ENCODE peak calls at places on chromosomes 7 and 10, in eight cellular contexts. One of them, this sample, is unnamed.

GRCh38 chr10:78744521-78745090 is 324.2 kb upstream of the ZMIZ1 start:
- DNase-seq in IMR-90: no peak
- DNase-seq in NCI-H82: no peak
- DNase-seq in effector memory CD4-positive, alpha-beta T cell: no peak
- DNase-seq in CD8-positive, alpha-beta T cell: no peak
- DNase-seq in left colon: no peak
- DNase-seq in mammary epithelial cell: no peak
- DNase-seq in endothelial cell: no peak
- DNase-seq in this sample: no peak

GRCh38 chr10:85646312-85646711 is 720.3 kb downstream of the GRID1 start:
- DNase-seq in IMR-90: no peak
- DNase-seq in mammary epithelial cell: peak
- DNase-seq in CD8-positive, alpha-beta T cell: no peak
- DNase-seq in left colon: no peak
- DNase-seq in effector memory CD4-positive, alpha-beta T cell: no peak
- DNase-seq in endothelial cell: no peak
- DNase-seq in NCI-H82: peak
- DNase-seq in this sample: peak

GRCh38 chr7:2807846-2808772 is 36.0 kb downstream of the GNA12 start:
- DNase-seq in NCI-H82: no peak
- DNase-seq in IMR-90: peak
- DNase-seq in CD8-positive, alpha-beta T cell: no peak
- DNase-seq in effector memory CD4-positive, alpha-beta T cell: no peak
- DNase-seq in endothelial cell: no peak
- DNase-seq in left colon: no peak
- DNase-seq in mammary epithelial cell: no peak
- DNase-seq in this sample: no peak

GRCh38 chr10:124145109-124145860 is 51.9 kb upstream of the CHST15 start:
- DNase-seq in NCI-H82: no peak
- DNase-seq in IMR-90: no peak
- DNase-seq in CD8-positive, alpha-beta T cell: no peak
- DNase-seq in left colon: no peak
- DNase-seq in effector memory CD4-positive, alpha-beta T cell: no peak
- DNase-seq in endothelial cell: peak
- DNase-seq in mammary epithelial cell: peak
- DNase-seq in this sample: no peak

GRCh38 chr10:79071535-79071923 is 2.8 kb downstream of the ZMIZ1 start:
- DNase-seq in effector memory CD4-positive, alpha-beta T cell: no peak
- DNase-seq in CD8-positive, alpha-beta T cell: no peak
- DNase-seq in NCI-H82: no peak
- DNase-seq in mammary epithelial cell: no peak
- DNase-seq in left colon: no peak
- DNase-seq in IMR-90: no peak
- DNase-seq in endothelial cell: no peak
- DNase-seq in this sample: no peak

GRCh38 chr7:25754333-25754732 is 397.7 kb upstream of the NFE2L3 start:
- DNase-seq in effector memory CD4-positive, alpha-beta T cell: no peak
- DNase-seq in NCI-H82: no peak
- DNase-seq in endothelial cell: no peak
- DNase-seq in left colon: no peak
- DNase-seq in mammary epithelial cell: no peak
- DNase-seq in IMR-90: no peak
- DNase-seq in CD8-positive, alpha-beta T cell: no peak
- DNase-seq in this sample: no peak

GRCh38 chr7:145169908-145170307 is 334.1 kb upstream of the TPK1 start:
- DNase-seq in IMR-90: no peak
- DNase-seq in mammary epithelial cell: no peak
- DNase-seq in NCI-H82: peak
- DNase-seq in effector memory CD4-positive, alpha-beta T cell: no peak
- DNase-seq in CD8-positive, alpha-beta T cell: no peak
- DNase-seq in endothelial cell: no peak
- DNase-seq in left colon: no peak
- DNase-seq in this sample: peak

GRCh38 chr7:133352430-133352829 is 99.6 kb downstream of the EXOC4 start:
- DNase-seq in CD8-positive, alpha-beta T cell: no peak
- DNase-seq in left colon: no peak
- DNase-seq in endothelial cell: no peak
- DNase-seq in NCI-H82: no peak
- DNase-seq in IMR-90: no peak
- DNase-seq in mammary epithelial cell: no peak
- DNase-seq in effector memory CD4-positive, alpha-beta T cell: no peak
- DNase-seq in this sample: no peak

GRCh38 chr10:49550563-49550962 is 11.6 kb upstream of the ERCC6 start:
- DNase-seq in endothelial cell: no peak
- DNase-seq in IMR-90: peak
- DNase-seq in mammary epithelial cell: peak
- DNase-seq in left colon: no peak
- DNase-seq in effector memory CD4-positive, alpha-beta T cell: no peak
- DNase-seq in CD8-positive, alpha-beta T cell: no peak
- DNase-seq in NCI-H82: no peak
- DNase-seq in this sample: no peak

GRCh38 chr10:70267161-70267933 is 16.5 kb downstream of the NPFFR1 start:
- DNase-seq in CD8-positive, alpha-beta T cell: no peak
- DNase-seq in effector memory CD4-positive, alpha-beta T cell: no peak
- DNase-seq in NCI-H82: no peak
- DNase-seq in IMR-90: peak
- DNase-seq in endothelial cell: peak
- DNase-seq in left colon: no peak
- DNase-seq in mammary epithelial cell: peak
- DNase-seq in this sample: no peak

GRCh38 chr10:63825111-63825510 is 303.9 kb downstream of the REEP3 start:
- DNase-seq in effector memory CD4-positive, alpha-beta T cell: no peak
- DNase-seq in NCI-H82: no peak
- DNase-seq in left colon: no peak
- DNase-seq in mammary epithelial cell: no peak
- DNase-seq in endothelial cell: no peak
- DNase-seq in CD8-positive, alpha-beta T cell: no peak
- DNase-seq in IMR-90: no peak
- DNase-seq in this sample: no peak

GRCh38 chr7:100432621-100433275 is 3.1 kb downstream of the MEPCE start:
- DNase-seq in left colon: no peak
- DNase-seq in IMR-90: no peak
- DNase-seq in NCI-H82: no peak
- DNase-seq in CD8-positive, alpha-beta T cell: no peak
- DNase-seq in endothelial cell: no peak
- DNase-seq in mammary epithelial cell: no peak
- DNase-seq in effector memory CD4-positive, alpha-beta T cell: no peak
- DNase-seq in this sample: no peak

GRCh38 chr10:24989867-24990266 is 26.1 kb downstream of the ENKUR start:
- DNase-seq in endothelial cell: no peak
- DNase-seq in IMR-90: peak
- DNase-seq in mammary epithelial cell: no peak
- DNase-seq in CD8-positive, alpha-beta T cell: no peak
- DNase-seq in NCI-H82: no peak
- DNase-seq in left colon: no peak
- DNase-seq in effector memory CD4-positive, alpha-beta T cell: no peak
- DNase-seq in this sample: no peak

GRCh38 chr7:4803397-4804241 is 28.2 kb downstream of the AP5Z1 start:
- DNase-seq in left colon: no peak
- DNase-seq in mammary epithelial cell: no peak
- DNase-seq in CD8-positive, alpha-beta T cell: no peak
- DNase-seq in NCI-H82: no peak
- DNase-seq in effector memory CD4-positive, alpha-beta T cell: no peak
- DNase-seq in IMR-90: no peak
- DNase-seq in endothelial cell: no peak
- DNase-seq in this sample: no peak

GRCh38 chr10:55370021-55370420 is 569.0 kb upstream of the PCDH15 start:
- DNase-seq in NCI-H82: no peak
- DNase-seq in CD8-positive, alpha-beta T cell: no peak
- DNase-seq in effector memory CD4-positive, alpha-beta T cell: no peak
- DNase-seq in mammary epithelial cell: no peak
- DNase-seq in endothelial cell: no peak
- DNase-seq in IMR-90: no peak
- DNase-seq in left colon: no peak
- DNase-seq in this sample: no peak

GRCh38 chr10:91022390-91022789 is 101.5 kb upstream of the ANKRD1 start:
- DNase-seq in left colon: no peak
- DNase-seq in effector memory CD4-positive, alpha-beta T cell: no peak
- DNase-seq in endothelial cell: no peak
- DNase-seq in NCI-H82: no peak
- DNase-seq in mammary epithelial cell: no peak
- DNase-seq in IMR-90: no peak
- DNase-seq in CD8-positive, alpha-beta T cell: no peak
- DNase-seq in this sample: peak

GRCh38 chr7:13851756-13852155 is 137.7 kb downstream of the ETV1 start:
- DNase-seq in left colon: no peak
- DNase-seq in endothelial cell: no peak
- DNase-seq in CD8-positive, alpha-beta T cell: no peak
- DNase-seq in effector memory CD4-positive, alpha-beta T cell: no peak
- DNase-seq in IMR-90: peak
- DNase-seq in mammary epithelial cell: no peak
- DNase-seq in NCI-H82: peak
- DNase-seq in this sample: peak

GRCh38 chr10:122388287-122388997 is 13.9 kb downstream of the PLEKHA1 start:
- DNase-seq in CD8-positive, alpha-beta T cell: no peak
- DNase-seq in mammary epithelial cell: no peak
- DNase-seq in endothelial cell: no peak
- DNase-seq in left colon: no peak
- DNase-seq in effector memory CD4-positive, alpha-beta T cell: no peak
- DNase-seq in NCI-H82: no peak
- DNase-seq in IMR-90: no peak
- DNase-seq in this sample: no peak

GRCh38 chr10:50937230-50937907 is 51.9 kb upstream of the A1CF start:
- DNase-seq in NCI-H82: peak
- DNase-seq in effector memory CD4-positive, alpha-beta T cell: no peak
- DNase-seq in CD8-positive, alpha-beta T cell: no peak
- DNase-seq in mammary epithelial cell: peak
- DNase-seq in endothelial cell: peak
- DNase-seq in IMR-90: peak
- DNase-seq in left colon: no peak
- DNase-seq in this sample: no peak

GRCh38 chr10:102619281-102619981 is 24.8 kb upstream of the TRIM8 start:
- DNase-seq in effector memory CD4-positive, alpha-beta T cell: no peak
- DNase-seq in IMR-90: no peak
- DNase-seq in endothelial cell: no peak
- DNase-seq in NCI-H82: no peak
- DNase-seq in mammary epithelial cell: no peak
- DNase-seq in CD8-positive, alpha-beta T cell: no peak
- DNase-seq in left colon: no peak
- DNase-seq in this sample: no peak

GRCh38 chr10:615583-616152 is 73.8 kb downstream of the DIP2C start:
- DNase-seq in IMR-90: peak
- DNase-seq in mammary epithelial cell: peak
- DNase-seq in endothelial cell: no peak
- DNase-seq in left colon: no peak
- DNase-seq in CD8-positive, alpha-beta T cell: no peak
- DNase-seq in NCI-H82: no peak
- DNase-seq in effector memory CD4-positive, alpha-beta T cell: no peak
- DNase-seq in this sample: no peak

GRCh38 chr7:44291066-44291732 is 34.2 kb downstream of the CAMK2B start:
- DNase-seq in effector memory CD4-positive, alpha-beta T cell: no peak
- DNase-seq in NCI-H82: no peak
- DNase-seq in endothelial cell: peak
- DNase-seq in CD8-positive, alpha-beta T cell: no peak
- DNase-seq in IMR-90: peak
- DNase-seq in left colon: peak
- DNase-seq in mammary epithelial cell: no peak
- DNase-seq in this sample: no peak

GRCh38 chr7:34080513-34080912 is 175.2 kb downstream of the BMPER start:
- DNase-seq in CD8-positive, alpha-beta T cell: no peak
- DNase-seq in effector memory CD4-positive, alpha-beta T cell: no peak
- DNase-seq in NCI-H82: no peak
- DNase-seq in mammary epithelial cell: peak
- DNase-seq in endothelial cell: no peak
- DNase-seq in left colon: no peak
- DNase-seq in IMR-90: peak
- DNase-seq in this sample: no peak

GRCh38 chr7:28629216-28629848 is 217.0 kb downstream of the CREB5 start:
- DNase-seq in effector memory CD4-positive, alpha-beta T cell: no peak
- DNase-seq in IMR-90: peak
- DNase-seq in mammary epithelial cell: peak
- DNase-seq in CD8-positive, alpha-beta T cell: no peak
- DNase-seq in endothelial cell: no peak
- DNase-seq in left colon: peak
- DNase-seq in NCI-H82: no peak
- DNase-seq in this sample: no peak

GRCh38 chr10:126872768-126873167 is 32.5 kb upstream of the DOCK1 start:
- DNase-seq in IMR-90: no peak
- DNase-seq in endothelial cell: no peak
- DNase-seq in NCI-H82: no peak
- DNase-seq in left colon: no peak
- DNase-seq in effector memory CD4-positive, alpha-beta T cell: no peak
- DNase-seq in mammary epithelial cell: no peak
- DNase-seq in CD8-positive, alpha-beta T cell: no peak
- DNase-seq in this sample: no peak

GRCh38 chr10:3474266-3474665 is 301.7 kb upstream of the PITRM1 start:
- DNase-seq in mammary epithelial cell: no peak
- DNase-seq in left colon: no peak
- DNase-seq in endothelial cell: no peak
- DNase-seq in effector memory CD4-positive, alpha-beta T cell: no peak
- DNase-seq in CD8-positive, alpha-beta T cell: no peak
- DNase-seq in NCI-H82: no peak
- DNase-seq in IMR-90: no peak
- DNase-seq in this sample: no peak

GRCh38 chr10:69087600-69088470 is at the start of gene SRGN:
- DNase-seq in endothelial cell: no peak
- DNase-seq in effector memory CD4-positive, alpha-beta T cell: peak
- DNase-seq in IMR-90: peak
- DNase-seq in CD8-positive, alpha-beta T cell: peak
- DNase-seq in left colon: peak
- DNase-seq in NCI-H82: no peak
- DNase-seq in mammary epithelial cell: peak
- DNase-seq in this sample: no peak

GRCh38 chr7:25613912-25614311 is 385.6 kb upstream of the NPVF start:
- DNase-seq in effector memory CD4-positive, alpha-beta T cell: no peak
- DNase-seq in NCI-H82: no peak
- DNase-seq in endothelial cell: no peak
- DNase-seq in mammary epithelial cell: no peak
- DNase-seq in IMR-90: no peak
- DNase-seq in left colon: no peak
- DNase-seq in CD8-positive, alpha-beta T cell: no peak
- DNase-seq in this sample: no peak

GRCh38 chr7:32381024-32381601 is 109.1 kb downstream of the LSM5 start:
- DNase-seq in endothelial cell: no peak
- DNase-seq in IMR-90: no peak
- DNase-seq in CD8-positive, alpha-beta T cell: no peak
- DNase-seq in left colon: no peak
- DNase-seq in NCI-H82: no peak
- DNase-seq in effector memory CD4-positive, alpha-beta T cell: no peak
- DNase-seq in mammary epithelial cell: no peak
- DNase-seq in this sample: no peak

GRCh38 chr10:113056468-113057021 is 106.5 kb downstream of the TCF7L2 start:
- DNase-seq in NCI-H82: no peak
- DNase-seq in left colon: no peak
- DNase-seq in mammary epithelial cell: peak
- DNase-seq in CD8-positive, alpha-beta T cell: no peak
- DNase-seq in IMR-90: peak
- DNase-seq in endothelial cell: no peak
- DNase-seq in effector memory CD4-positive, alpha-beta T cell: no peak
- DNase-seq in this sample: no peak

GRCh38 chr10:19724287-19724686 is 91.9 kb upstream of the PLXDC2 start:
- DNase-seq in endothelial cell: no peak
- DNase-seq in mammary epithelial cell: no peak
- DNase-seq in CD8-positive, alpha-beta T cell: no peak
- DNase-seq in IMR-90: no peak
- DNase-seq in effector memory CD4-positive, alpha-beta T cell: no peak
- DNase-seq in NCI-H82: no peak
- DNase-seq in left colon: no peak
- DNase-seq in this sample: no peak

GRCh38 chr7:99324966-99325596 is 617 bp upstream of the ARPC1A start:
- DNase-seq in NCI-H82: peak
- DNase-seq in endothelial cell: no peak
- DNase-seq in mammary epithelial cell: no peak
- DNase-seq in CD8-positive, alpha-beta T cell: no peak
- DNase-seq in effector memory CD4-positive, alpha-beta T cell: no peak
- DNase-seq in IMR-90: no peak
- DNase-seq in left colon: no peak
- DNase-seq in this sample: no peak

GRCh38 chr10:69965919-69966662 is 86.6 kb upstream of the MACROH2A2 start:
- DNase-seq in NCI-H82: no peak
- DNase-seq in left colon: no peak
- DNase-seq in IMR-90: peak
- DNase-seq in endothelial cell: no peak
- DNase-seq in effector memory CD4-positive, alpha-beta T cell: no peak
- DNase-seq in mammary epithelial cell: no peak
- DNase-seq in CD8-positive, alpha-beta T cell: no peak
- DNase-seq in this sample: no peak

GRCh38 chr10:33336606-33337334 is 2.3 kb upstream of the NRP1 start:
- DNase-seq in mammary epithelial cell: peak
- DNase-seq in IMR-90: no peak
- DNase-seq in NCI-H82: no peak
- DNase-seq in endothelial cell: peak
- DNase-seq in left colon: peak
- DNase-seq in effector memory CD4-positive, alpha-beta T cell: no peak
- DNase-seq in CD8-positive, alpha-beta T cell: no peak
- DNase-seq in this sample: peak

This sample was measured in NCI-H2171 treated with DMSO at 0.1 percent for 48 hours.